ENCODE peak calls at places on chromosomes 13 and 19, in ten cellular contexts. C is activated gamma-delta T cell treated with Interleukin-2 at 50 U/mL for 16 hours, Z is fibroblast of mammary gland, B is psoas muscle, X is AG09309, G is amygdala, Y is germinal center, S is A549, D is RWPE1, M is lower leg skin. W is an unnamed sample.

GRCh38 chr13:96020155-96020575 is 33.0 kb downstream of the UGGT2 start:
- DNase-seq in C (no peak), Z (peak), B (no peak), X (peak), G (peak), Y (peak), S (peak), D (peak), M (peak), W (no peak)

GRCh38 chr13:28744091-28744536 is 25.3 kb upstream of the SLC46A3 start:
- DNase-seq in C (no peak), Z (peak), B (no peak), X (no peak), G (no peak), Y (no peak), S (no peak), D (no peak), M (peak), W (no peak)

GRCh38 chr13:26051231-26052135 is at the start of gene SHISA2:
- DNase-seq in C (peak), Z (peak), B (peak), X (no peak), G (peak), Y (peak), S (no peak), D (peak), M (no peak), W (no peak)

GRCh38 chr19:43525836-43526771 is 897 bp downstream of the ETHE1 start:
- DNase-seq in C (peak), Z (no peak), B (no peak), X (no peak), G (no peak), Y (no peak), S (no peak), D (peak), M (no peak), W (no peak)

GRCh38 chr13:57832187-57832586 is 200.6 kb downstream of the PCDH17 start:
- DNase-seq in C (no peak), Z (no peak), B (no peak), X (no peak), G (no peak), Y (no peak), S (no peak), D (no peak), M (no peak), W (no peak)

GRCh38 chr13:43305416-43305815 is 282.0 kb downstream of the DNAJC15 start:
- DNase-seq in C (no peak), Z (peak), B (no peak), X (no peak), G (no peak), Y (no peak), S (no peak), D (no peak), M (no peak), W (no peak)

GRCh38 chr19:1621021-1621420 is 15.8 kb upstream of the UQCR11 start:
- DNase-seq in C (no peak), Z (no peak), B (no peak), X (no peak), G (no peak), Y (no peak), S (no peak), D (no peak), M (no peak), W (no peak)

GRCh38 chr13:113853518-113854237 is 10.2 kb downstream of the GAS6 start:
- DNase-seq in C (no peak), Z (peak), B (no peak), X (no peak), G (no peak), Y (no peak), S (no peak), D (no peak), M (no peak), W (no peak)

GRCh38 chr13:101755228-101755887 is 302.9 kb downstream of the ITGBL1 start:
- DNase-seq in C (no peak), Z (no peak), B (no peak), X (no peak), G (no peak), Y (no peak), S (no peak), D (no peak), M (no peak), W (no peak)

GRCh38 chr19:10290439-10290875 is 705 bp downstream of the ICAM5 start:
- DNase-seq in C (no peak), Z (no peak), B (no peak), X (no peak), G (no peak), Y (peak), S (no peak), D (peak), M (no peak), W (no peak)

GRCh38 chr13:50376895-50377575 is 361.8 kb downstream of the KCNRG start:
- DNase-seq in C (no peak), Z (no peak), B (no peak), X (no peak), G (peak), Y (no peak), S (no peak), D (no peak), M (no peak), W (peak)

GRCh38 chr19:13149628-13150186 is 468 bp downstream of the STX10 start:
- DNase-seq in C (peak), Z (no peak), B (peak), X (no peak), G (peak), Y (no peak), S (no peak), D (no peak), M (peak), W (no peak)

GRCh38 chr13:41825691-41826090 is 135.2 kb downstream of the VWA8 start:
- DNase-seq in C (no peak), Z (peak), B (no peak), X (no peak), G (no peak), Y (no peak), S (no peak), D (no peak), M (no peak), W (no peak)

GRCh38 chr19:43634877-43635560 is 4.6 kb downstream of the CADM4 start:
- DNase-seq in C (no peak), Z (peak), B (no peak), X (no peak), G (peak), Y (no peak), S (no peak), D (no peak), M (no peak), W (no peak)

GRCh38 chr13:24284876-24285275 is 24.5 kb upstream of the C1QTNF9 start:
- DNase-seq in C (no peak), Z (no peak), B (no peak), X (no peak), G (no peak), Y (no peak), S (no peak), D (no peak), M (no peak), W (no peak)

GRCh38 chr13:49082653-49083536 is 107.2 kb downstream of the FNDC3A start:
- DNase-seq in C (no peak), Z (peak), B (no peak), X (peak), G (no peak), Y (no peak), S (no peak), D (peak), M (no peak), W (no peak)

GRCh38 chr13:41916173-41916954 is 44.5 kb downstream of the VWA8 start:
- DNase-seq in C (no peak), Z (peak), B (no peak), X (peak), G (no peak), Y (peak), S (no peak), D (peak), M (no peak), W (no peak)

GRCh38 chr13:98729526-98730057 is 22.9 kb downstream of the SLC15A1 start:
- DNase-seq in C (no peak), Z (no peak), B (no peak), X (no peak), G (no peak), Y (no peak), S (no peak), D (no peak), M (no peak), W (no peak)

GRCh38 chr19:51166846-51167490 is 24.9 kb downstream of the SIGLEC7 start:
- DNase-seq in C (peak), Z (no peak), B (no peak), X (no peak), G (peak), Y (no peak), S (no peak), D (no peak), M (peak), W (no peak)

GRCh38 chr13:22047082-22047784 is 376.4 kb downstream of the FGF9 start:
- DNase-seq in C (no peak), Z (no peak), B (no peak), X (no peak), G (no peak), Y (no peak), S (no peak), D (no peak), M (no peak), W (no peak)

GRCh38 chr19:11361037-11361770 is 6.0 kb downstream of the PLPPR2 start:
- DNase-seq in C (no peak), Z (no peak), B (no peak), X (no peak), G (no peak), Y (no peak), S (no peak), D (no peak), M (no peak), W (no peak)

GRCh38 chr19:15173746-15174404 is 26.9 kb downstream of the NOTCH3 start:
- DNase-seq in C (no peak), Z (no peak), B (no peak), X (no peak), G (no peak), Y (no peak), S (no peak), D (no peak), M (no peak), W (no peak)

GRCh38 chr13:33799950-33800592 is 17.9 kb upstream of the RFC3 start:
- DNase-seq in C (no peak), Z (peak), B (no peak), X (peak), G (no peak), Y (peak), S (no peak), D (peak), M (no peak), W (no peak)

GRCh38 chr19:30228726-30229523 is 143.3 kb upstream of the ZNF536 start:
- DNase-seq in C (no peak), Z (peak), B (no peak), X (no peak), G (peak), Y (no peak), S (no peak), D (no peak), M (no peak), W (no peak)

GRCh38 chr19:32870154-32870573 is 597 bp upstream of the SLC7A9 start:
- DNase-seq in C (no peak), Z (no peak), B (no peak), X (no peak), G (no peak), Y (no peak), S (no peak), D (no peak), M (no peak), W (no peak)

GRCh38 chr13:33554919-33555791 is 262.8 kb upstream of the RFC3 start:
- DNase-seq in C (no peak), Z (no peak), B (no peak), X (no peak), G (no peak), Y (no peak), S (no peak), D (no peak), M (no peak), W (no peak)

GRCh38 chr13:22848539-22849052 is 332.2 kb upstream of the SGCG start:
- DNase-seq in C (no peak), Z (no peak), B (no peak), X (no peak), G (no peak), Y (no peak), S (no peak), D (no peak), M (no peak), W (no peak)

GRCh38 chr19:10617409-10618121 is 7.8 kb upstream of the SLC44A2 start:
- DNase-seq in C (no peak), Z (peak), B (no peak), X (peak), G (no peak), Y (no peak), S (no peak), D (peak), M (no peak), W (no peak)

W was measured in gastrocnemius medialis.